ENCODE peak calls at places on chromosomes 3 and 15, in five cellular contexts. O, V, R, J and A are unnamed samples.

GRCh38 chr3:79414035-79414434 is 353.8 kb downstream of the ROBO1 start:
- DNase-seq in O (no peak), V (no peak), R (no peak), J (no peak), A (no peak)

GRCh38 chr15:28985691-28986090 is 99.9 kb downstream of the APBA2 start:
- DNase-seq in O (no peak), V (no peak), R (peak; percentile 33), J (peak; percentile 58), A (no peak)

GRCh38 chr3:13688824-13689223 is 139.9 kb downstream of the FBLN2 start:
- DNase-seq in O (no peak), V (no peak), R (no peak), J (no peak), A (no peak)

GRCh38 chr15:65816441-65816840 is 24.3 kb upstream of the DENND4A start:
- DNase-seq in O (no peak), V (no peak), R (no peak), J (no peak), A (no peak)

GRCh38 chr3:124620600-124621063 is 109.6 kb upstream of the UMPS start:
- DNase-seq in O (peak; percentile 44), V (no peak), R (peak; percentile 74), J (no peak), A (no peak)

GRCh38 chr3:20527368-20527767 is 341.4 kb upstream of the SGO1 start:
- DNase-seq in O (no peak), V (no peak), R (no peak), J (no peak), A (no peak)

GRCh38 chr3:142027713-142028112 is 121.6 kb downstream of the TFDP2 start:
- DNase-seq in O (peak; percentile 38), V (peak; percentile 9), R (no peak), J (no peak), A (no peak)

GRCh38 chr3:70813306-70813705 is 500.9 kb upstream of the MDFIC2 start:
- DNase-seq in O (no peak), V (no peak), R (no peak), J (no peak), A (no peak)

GRCh38 chr3:101998256-101998926 is 149.1 kb downstream of the NFKBIZ start:
- DNase-seq in O (no peak), V (no peak), R (no peak), J (no peak), A (no peak)

GRCh38 chr3:151305778-151306157 is 10.9 kb downstream of the GPR87 start:
- DNase-seq in O (peak; percentile 37), V (no peak), R (no peak), J (no peak), A (no peak)

GRCh38 chr3:184662192-184662591 is 49.7 kb downstream of the MAGEF1 start:
- DNase-seq in O (no peak), V (no peak), R (peak; percentile 41), J (no peak), A (no peak)

GRCh38 chr15:100565591-100565990 is 36.4 kb downstream of the LINS1 start:
- DNase-seq in O (no peak), V (no peak), R (no peak), J (no peak), A (no peak)

GRCh38 chr3:31943041-31943440 is 38.0 kb downstream of the OSBPL10 start:
- DNase-seq in O (no peak), V (no peak), R (no peak), J (no peak), A (no peak)

GRCh38 chr3:18345015-18345367 is 80.1 kb downstream of the SATB1 start:
- DNase-seq in O (no peak), V (no peak), R (peak; percentile 37), J (no peak), A (no peak)

GRCh38 chr15:87672309-87672897 is 584.1 kb downstream of the NTRK3 start:
- DNase-seq in O (no peak), V (peak; percentile 54), R (peak; percentile 80), J (no peak), A (peak; percentile 50)

GRCh38 chr15:85443593-85444328 is 63.4 kb downstream of the AKAP13 start:
- DNase-seq in O (peak; percentile 55), V (no peak), R (peak; percentile 44), J (no peak), A (no peak)

GRCh38 chr3:27093771-27094170 is 275.4 kb downstream of the NEK10 start:
- DNase-seq in O (no peak), V (no peak), R (no peak), J (no peak), A (no peak)

GRCh38 chr3:135556184-135556583 is 409.3 kb upstream of the PPP2R3A start:
- DNase-seq in O (no peak), V (no peak), R (no peak), J (no peak), A (no peak)

GRCh38 chr15:71472699-71473098 is 337.7 kb upstream of the NR2E3 start:
- DNase-seq in O (no peak), V (no peak), R (no peak), J (no peak), A (no peak)

DNA sequence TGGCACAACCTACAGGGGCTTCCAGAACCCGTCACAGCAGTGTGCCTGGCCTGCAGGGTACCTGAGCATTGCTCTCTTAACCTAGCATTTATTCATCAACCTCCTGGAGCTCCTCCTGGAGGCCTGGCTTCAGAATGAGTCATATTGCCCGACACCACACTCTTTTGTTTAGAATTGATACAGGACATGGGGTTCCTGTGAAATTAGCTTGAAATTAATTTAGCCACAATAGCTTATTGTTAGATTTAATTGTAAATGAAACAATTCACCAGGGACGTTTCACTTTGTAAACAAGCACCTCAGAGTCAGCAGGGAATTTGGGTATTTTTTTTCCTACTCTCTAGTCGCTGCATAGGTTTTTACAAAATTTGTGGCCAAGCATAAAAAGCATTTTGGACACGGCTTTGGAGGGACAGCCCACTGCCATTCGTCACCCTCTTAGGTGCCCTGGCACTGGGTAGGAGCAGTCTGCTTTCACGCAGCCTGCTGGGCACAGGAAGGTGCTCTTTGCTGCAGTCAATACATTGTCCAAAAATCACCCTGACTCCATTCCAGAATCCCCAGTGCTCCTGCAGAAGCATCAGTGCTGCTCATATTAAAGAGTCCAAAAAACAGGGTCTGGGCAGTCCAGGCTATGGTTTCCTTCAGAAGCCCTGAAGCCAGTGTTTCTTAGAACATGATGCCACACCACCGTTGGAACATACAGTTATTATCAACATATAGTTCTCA is 60.8 kb upstream of the MEF2A start:
- DNase-seq in O (peak; percentile 10), V (no peak), R (peak; percentile 59), J (no peak), A (no peak)
- TF ChIP-seq CTCF in O (no peak), V (no peak), R (peak; percentile 39), J (no peak), A (no peak)

DNA sequence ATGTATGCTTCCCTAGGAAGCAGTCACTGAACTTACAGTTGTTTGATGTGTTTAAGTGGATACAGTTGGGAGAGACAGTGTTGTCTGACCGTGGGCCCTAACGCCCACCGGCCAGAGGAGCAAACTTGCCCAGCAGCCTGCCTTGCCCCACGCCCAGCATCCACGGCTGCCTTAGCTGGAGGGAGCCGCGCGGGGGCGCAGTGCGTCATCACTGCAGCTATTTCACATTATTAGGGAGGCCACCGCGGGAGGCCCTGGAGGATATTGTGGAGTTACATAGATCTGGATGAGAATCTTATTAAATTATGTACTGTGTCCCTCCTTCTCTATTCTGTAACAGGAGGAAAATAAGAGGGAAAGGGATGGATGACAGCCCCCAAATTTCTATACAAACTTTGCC is 267.2 kb downstream of the GABRG3 start:
- DNase-seq in O (no peak), V (peak; percentile 20), R (peak; percentile 87), J (peak; percentile 68), A (no peak)
- TF ChIP-seq CTCF in O (no peak), V (peak; percentile 27), R (peak; percentile 65), J (no peak), A (no peak)

GRCh38 chr3:133515127-133515526 is 58.4 kb upstream of the CDV3 start:
- DNase-seq in O (no peak), V (no peak), R (peak; percentile 12), J (no peak), A (no peak)
- TF ChIP-seq CTCF in O (no peak), V (no peak), R (no peak), J (no peak), A (no peak)

DNA sequence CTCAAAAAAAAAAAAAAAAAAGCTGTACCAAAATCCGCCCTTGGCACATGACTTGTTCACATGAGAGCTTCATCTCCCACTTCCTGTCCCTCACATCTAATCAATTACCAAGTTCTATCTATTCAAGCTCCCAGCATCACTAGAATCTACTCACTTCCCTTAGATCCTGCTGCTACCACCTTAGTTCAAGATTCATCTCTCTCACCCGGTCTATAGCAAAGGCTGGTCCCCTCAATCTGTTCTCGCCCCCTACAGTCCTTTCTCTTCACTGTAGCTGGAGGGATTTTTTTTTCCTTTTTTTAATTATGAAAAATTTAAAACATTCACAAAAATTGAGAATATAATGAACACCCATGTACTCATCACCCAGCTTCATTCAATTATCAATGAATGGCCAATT is 16.7 kb upstream of the GPR160 start:
- DNase-seq in O (no peak), V (no peak), R (no peak), J (no peak), A (no peak)
- TF ChIP-seq CTCF in O (peak; percentile 23), V (no peak), R (peak; percentile 65), J (no peak), A (no peak)

GRCh38 chr3:65545429-65545828 is 493.3 kb downstream of the MAGI1 start:
- DNase-seq in O (no peak), V (no peak), R (no peak), J (no peak), A (no peak)
- TF ChIP-seq CTCF in O (no peak), V (no peak), R (no peak), J (no peak), A (no peak)

DNA sequence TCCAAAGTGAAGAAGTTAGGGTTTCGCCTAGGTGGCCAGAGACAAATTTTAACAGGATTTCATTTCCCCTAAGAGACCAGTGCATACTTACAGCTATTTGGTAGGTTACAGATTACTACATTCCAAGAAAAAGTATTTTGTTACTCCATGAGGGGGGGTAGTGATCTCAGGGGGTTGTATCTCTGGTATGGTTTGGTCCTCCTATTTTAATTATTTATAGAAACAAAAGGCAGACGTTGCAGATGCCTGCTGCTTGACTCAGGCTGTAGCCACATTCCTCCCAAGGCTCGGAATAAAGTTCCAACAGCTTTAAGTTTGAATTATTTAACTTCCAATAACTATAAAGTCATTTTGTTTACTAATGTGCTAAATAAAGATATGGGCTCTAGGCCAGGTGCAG is 1.3 kb upstream of the TRIM59 start:
- DNase-seq in O (no peak), V (no peak), R (no peak), J (no peak), A (no peak)
- TF ChIP-seq CTCF in O (no peak), V (no peak), R (no peak), J (no peak), A (no peak)

DNA sequence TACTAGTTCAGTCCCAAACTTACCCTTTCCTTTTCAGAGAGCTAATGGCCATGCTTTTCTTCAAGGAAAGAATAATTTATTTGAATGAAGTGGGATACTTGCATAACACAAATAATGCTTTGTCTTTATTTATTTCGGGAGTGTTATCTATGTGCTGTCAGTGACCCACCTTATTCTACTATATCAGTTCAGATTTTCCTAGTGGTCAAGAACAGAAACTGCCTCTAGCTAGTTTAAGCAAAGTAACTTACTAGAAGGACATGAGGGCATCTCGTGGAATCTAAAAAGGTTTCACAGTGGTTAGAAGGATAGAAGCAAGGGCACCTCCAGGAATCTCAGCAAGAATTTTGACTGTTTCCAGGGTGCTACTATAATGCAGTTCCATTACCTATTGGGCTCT is 3.8 kb upstream of the TIMMDC1 start:
- DNase-seq in O (no peak), V (no peak), R (no peak), J (no peak), A (no peak)
- TF ChIP-seq CTCF in O (no peak), V (no peak), R (peak; percentile 68), J (no peak), A (peak; percentile 36)